ENCODE peak calls at places on chromosomes 16 and 17, in ten cellular contexts. One of them, this sample, is unnamed.

GRCh38 chr17:62724398-62725146 is 83.5 kb downstream of the MARCHF10 start:
- DNase-seq in T follicular helper cell: peak
- DNase-seq in EH: peak
- DNase-seq in NCI-H774: no peak
- DNase-seq in epithelial cell of proximal tubule: no peak
- DNase-seq in memory B cell: peak
- DNase-seq in NB4: no peak
- DNase-seq in stimulated activated CD4-positive, alpha-beta T cell treated with anti-CD3 and anti-CD28 coated beads, TNF-alpha, amount 100 ng/mL, for 1 hour: peak
- DNase-seq in ureter: peak
- DNase-seq in posterior vena cava: no peak
- DNase-seq in this sample: no peak

GRCh38 chr17:40312131-40312731 is 3.3 kb downstream of the RARA start:
- DNase-seq in T follicular helper cell: no peak
- DNase-seq in ureter: peak
- DNase-seq in memory B cell: no peak
- DNase-seq in NCI-H774: no peak
- DNase-seq in posterior vena cava: no peak
- DNase-seq in NB4: no peak
- DNase-seq in stimulated activated CD4-positive, alpha-beta T cell treated with anti-CD3 and anti-CD28 coated beads, TNF-alpha, amount 100 ng/mL, for 1 hour: no peak
- DNase-seq in epithelial cell of proximal tubule: no peak
- DNase-seq in EH: peak
- DNase-seq in this sample: no peak

GRCh38 chr16:67773099-67773498 is 33.3 kb downstream of the RANBP10 start:
- DNase-seq in posterior vena cava: no peak
- DNase-seq in epithelial cell of proximal tubule: no peak
- DNase-seq in NB4: no peak
- DNase-seq in memory B cell: no peak
- DNase-seq in stimulated activated CD4-positive, alpha-beta T cell treated with anti-CD3 and anti-CD28 coated beads, TNF-alpha, amount 100 ng/mL, for 1 hour: no peak
- DNase-seq in EH: no peak
- DNase-seq in T follicular helper cell: no peak
- DNase-seq in NCI-H774: no peak
- DNase-seq in ureter: no peak
- DNase-seq in this sample: no peak

GRCh38 chr17:4142107-4142900 is 526 bp downstream of the ZZEF1 start:
- DNase-seq in T follicular helper cell: peak
- DNase-seq in NCI-H774: no peak
- DNase-seq in EH: peak
- DNase-seq in ureter: peak
- DNase-seq in stimulated activated CD4-positive, alpha-beta T cell treated with anti-CD3 and anti-CD28 coated beads, TNF-alpha, amount 100 ng/mL, for 1 hour: no peak
- DNase-seq in memory B cell: no peak
- DNase-seq in posterior vena cava: peak
- DNase-seq in epithelial cell of proximal tubule: no peak
- DNase-seq in NB4: peak
- DNase-seq in this sample: no peak

GRCh38 chr17:59165933-59166342 is 10.4 kb downstream of the PRR11 start:
- DNase-seq in EH: peak
- DNase-seq in epithelial cell of proximal tubule: peak
- DNase-seq in T follicular helper cell: peak
- DNase-seq in memory B cell: peak
- DNase-seq in NCI-H774: peak
- DNase-seq in stimulated activated CD4-positive, alpha-beta T cell treated with anti-CD3 and anti-CD28 coated beads, TNF-alpha, amount 100 ng/mL, for 1 hour: peak
- DNase-seq in ureter: no peak
- DNase-seq in NB4: peak
- DNase-seq in posterior vena cava: no peak
- DNase-seq in this sample: peak

GRCh38 chr17:6528557-6528956 is 27.8 kb downstream of the PITPNM3 start:
- DNase-seq in epithelial cell of proximal tubule: no peak
- DNase-seq in ureter: no peak
- DNase-seq in posterior vena cava: no peak
- DNase-seq in memory B cell: no peak
- DNase-seq in EH: no peak
- DNase-seq in NCI-H774: no peak
- DNase-seq in T follicular helper cell: no peak
- DNase-seq in NB4: no peak
- DNase-seq in stimulated activated CD4-positive, alpha-beta T cell treated with anti-CD3 and anti-CD28 coated beads, TNF-alpha, amount 100 ng/mL, for 1 hour: no peak
- DNase-seq in this sample: no peak

GRCh38 chr16:55641430-55642056 is 14.2 kb upstream of the SLC6A2 start:
- DNase-seq in memory B cell: no peak
- DNase-seq in stimulated activated CD4-positive, alpha-beta T cell treated with anti-CD3 and anti-CD28 coated beads, TNF-alpha, amount 100 ng/mL, for 1 hour: no peak
- DNase-seq in NB4: no peak
- DNase-seq in epithelial cell of proximal tubule: no peak
- DNase-seq in ureter: no peak
- DNase-seq in posterior vena cava: peak
- DNase-seq in EH: peak
- DNase-seq in T follicular helper cell: no peak
- DNase-seq in NCI-H774: no peak
- DNase-seq in this sample: no peak

GRCh38 chr16:16151315-16151714 is 72.0 kb downstream of the ABCC6 start:
- DNase-seq in NB4: no peak
- DNase-seq in NCI-H774: no peak
- DNase-seq in T follicular helper cell: no peak
- DNase-seq in memory B cell: no peak
- DNase-seq in epithelial cell of proximal tubule: no peak
- DNase-seq in ureter: no peak
- DNase-seq in EH: no peak
- DNase-seq in posterior vena cava: peak
- DNase-seq in stimulated activated CD4-positive, alpha-beta T cell treated with anti-CD3 and anti-CD28 coated beads, TNF-alpha, amount 100 ng/mL, for 1 hour: no peak
- DNase-seq in this sample: no peak

GRCh38 chr17:58741121-58741625 is 14.5 kb upstream of the PPM1E start:
- DNase-seq in T follicular helper cell: no peak
- DNase-seq in NB4: no peak
- DNase-seq in posterior vena cava: no peak
- DNase-seq in memory B cell: no peak
- DNase-seq in ureter: no peak
- DNase-seq in epithelial cell of proximal tubule: no peak
- DNase-seq in EH: peak
- DNase-seq in NCI-H774: no peak
- DNase-seq in stimulated activated CD4-positive, alpha-beta T cell treated with anti-CD3 and anti-CD28 coated beads, TNF-alpha, amount 100 ng/mL, for 1 hour: no peak
- DNase-seq in this sample: no peak

GRCh38 chr16:59543641-59544040 is 809.5 kb upstream of the GOT2 start:
- DNase-seq in NB4: no peak
- DNase-seq in EH: peak
- DNase-seq in NCI-H774: no peak
- DNase-seq in ureter: no peak
- DNase-seq in memory B cell: no peak
- DNase-seq in epithelial cell of proximal tubule: no peak
- DNase-seq in T follicular helper cell: no peak
- DNase-seq in posterior vena cava: no peak
- DNase-seq in stimulated activated CD4-positive, alpha-beta T cell treated with anti-CD3 and anti-CD28 coated beads, TNF-alpha, amount 100 ng/mL, for 1 hour: no peak
- DNase-seq in this sample: no peak

GRCh38 chr17:16444258-16444886 is 29.0 kb downstream of the TRPV2 start:
- DNase-seq in stimulated activated CD4-positive, alpha-beta T cell treated with anti-CD3 and anti-CD28 coated beads, TNF-alpha, amount 100 ng/mL, for 1 hour: no peak
- DNase-seq in NCI-H774: no peak
- DNase-seq in epithelial cell of proximal tubule: no peak
- DNase-seq in posterior vena cava: no peak
- DNase-seq in T follicular helper cell: no peak
- DNase-seq in NB4: peak
- DNase-seq in EH: peak
- DNase-seq in memory B cell: no peak
- DNase-seq in ureter: no peak
- DNase-seq in this sample: no peak

GRCh38 chr16:84294196-84295142 is at the start of gene WFDC1:
- DNase-seq in memory B cell: no peak
- DNase-seq in NB4: peak
- DNase-seq in NCI-H774: no peak
- DNase-seq in posterior vena cava: peak
- DNase-seq in T follicular helper cell: no peak
- DNase-seq in EH: peak
- DNase-seq in stimulated activated CD4-positive, alpha-beta T cell treated with anti-CD3 and anti-CD28 coated beads, TNF-alpha, amount 100 ng/mL, for 1 hour: no peak
- DNase-seq in ureter: peak
- DNase-seq in epithelial cell of proximal tubule: no peak
- DNase-seq in this sample: peak